ENCODE peak calls at places on chromosomes 7 and 10, in seven cellular contexts. One of them, this sample, is unnamed.

GRCh38 chr7:108442039-108442568 is 14.1 kb downstream of the NRCAM start:
- DNase-seq in skeletal muscle cell: peak; percentile 36
- DNase-seq in ecto neural progenitor cell: no peak
- DNase-seq in NCI-H1092 treated with DMSO at 0.1 percent for 48 hours: peak; percentile 80
- DNase-seq in colonic mucosa: no peak
- DNase-seq in T-helper 17 cell: no peak
- DNase-seq in Calu3: no peak
- DNase-seq in this sample: no peak

GRCh38 chr10:76301950-76302349 is 870.5 kb downstream of the LRMDA start:
- DNase-seq in skeletal muscle cell: no peak
- DNase-seq in ecto neural progenitor cell: no peak
- DNase-seq in NCI-H1092 treated with DMSO at 0.1 percent for 48 hours: peak; percentile 33
- DNase-seq in colonic mucosa: no peak
- DNase-seq in T-helper 17 cell: no peak
- DNase-seq in Calu3: no peak
- DNase-seq in this sample: no peak

GRCh38 chr7:79770970-79771369 is 317.5 kb upstream of the MAGI2 start:
- DNase-seq in skeletal muscle cell: no peak
- DNase-seq in ecto neural progenitor cell: no peak
- DNase-seq in NCI-H1092 treated with DMSO at 0.1 percent for 48 hours: no peak
- DNase-seq in colonic mucosa: no peak
- DNase-seq in T-helper 17 cell: no peak
- DNase-seq in Calu3: no peak
- DNase-seq in this sample: no peak

GRCh38 chr10:47030191-47030698 is 119.0 kb downstream of the PTPN20 start:
- DNase-seq in skeletal muscle cell: no peak
- DNase-seq in ecto neural progenitor cell: no peak
- DNase-seq in NCI-H1092 treated with DMSO at 0.1 percent for 48 hours: no peak
- DNase-seq in colonic mucosa: no peak
- DNase-seq in T-helper 17 cell: no peak
- DNase-seq in Calu3: no peak
- DNase-seq in this sample: peak; percentile 52

GRCh38 chr7:7157177-7157886 is 25.0 kb upstream of the C1GALT1 start:
- DNase-seq in skeletal muscle cell: peak; percentile 76
- DNase-seq in ecto neural progenitor cell: no peak
- DNase-seq in NCI-H1092 treated with DMSO at 0.1 percent for 48 hours: no peak
- DNase-seq in colonic mucosa: no peak
- DNase-seq in T-helper 17 cell: peak; percentile 29
- DNase-seq in Calu3: peak; percentile 15
- DNase-seq in this sample: no peak

GRCh38 chr7:18702071-18702829 is 206.7 kb downstream of the HDAC9 start:
- DNase-seq in skeletal muscle cell: no peak
- DNase-seq in ecto neural progenitor cell: no peak
- DNase-seq in NCI-H1092 treated with DMSO at 0.1 percent for 48 hours: no peak
- DNase-seq in colonic mucosa: no peak
- DNase-seq in T-helper 17 cell: no peak
- DNase-seq in Calu3: no peak
- DNase-seq in this sample: no peak

GRCh38 chr10:116104210-116104932 is 168.6 kb downstream of the GFRA1 start:
- DNase-seq in skeletal muscle cell: no peak
- DNase-seq in ecto neural progenitor cell: no peak
- DNase-seq in NCI-H1092 treated with DMSO at 0.1 percent for 48 hours: no peak
- DNase-seq in colonic mucosa: no peak
- DNase-seq in T-helper 17 cell: no peak
- DNase-seq in Calu3: no peak
- DNase-seq in this sample: no peak

GRCh38 chr10:121608669-121609190 is 10.5 kb upstream of the FGFR2 start:
- DNase-seq in skeletal muscle cell: no peak
- DNase-seq in ecto neural progenitor cell: peak; percentile 79
- DNase-seq in NCI-H1092 treated with DMSO at 0.1 percent for 48 hours: peak; percentile 54
- DNase-seq in colonic mucosa: peak; percentile 77
- DNase-seq in T-helper 17 cell: no peak
- DNase-seq in Calu3: peak; percentile 76
- DNase-seq in this sample: no peak

GRCh38 chr10:43234471-43235041 is 32.3 kb downstream of the RASGEF1A start:
- DNase-seq in skeletal muscle cell: no peak
- DNase-seq in ecto neural progenitor cell: peak; percentile 29
- DNase-seq in NCI-H1092 treated with DMSO at 0.1 percent for 48 hours: no peak
- DNase-seq in colonic mucosa: no peak
- DNase-seq in T-helper 17 cell: no peak
- DNase-seq in Calu3: no peak
- DNase-seq in this sample: no peak

GRCh38 chr10:24894728-24895127 is 57.7 kb downstream of the PRTFDC1 start:
- DNase-seq in skeletal muscle cell: no peak
- DNase-seq in ecto neural progenitor cell: no peak
- DNase-seq in NCI-H1092 treated with DMSO at 0.1 percent for 48 hours: no peak
- DNase-seq in colonic mucosa: no peak
- DNase-seq in T-helper 17 cell: peak; percentile 13
- DNase-seq in Calu3: no peak
- DNase-seq in this sample: no peak

GRCh38 chr7:74012842-74013249 is 15.1 kb upstream of the ELN start:
- DNase-seq in skeletal muscle cell: no peak
- DNase-seq in ecto neural progenitor cell: peak; percentile 43
- DNase-seq in NCI-H1092 treated with DMSO at 0.1 percent for 48 hours: no peak
- DNase-seq in colonic mucosa: no peak
- DNase-seq in T-helper 17 cell: no peak
- DNase-seq in Calu3: no peak
- DNase-seq in this sample: no peak

GRCh38 chr10:52318822-52319464 is 4.9 kb downstream of the DKK1 start:
- DNase-seq in skeletal muscle cell: peak; percentile 90
- DNase-seq in ecto neural progenitor cell: no peak
- DNase-seq in NCI-H1092 treated with DMSO at 0.1 percent for 48 hours: no peak
- DNase-seq in colonic mucosa: no peak
- DNase-seq in T-helper 17 cell: no peak
- DNase-seq in Calu3: no peak
- DNase-seq in this sample: no peak

GRCh38 chr7:14233898-14234174 is 244.4 kb upstream of the ETV1 start:
- DNase-seq in skeletal muscle cell: no peak
- DNase-seq in ecto neural progenitor cell: no peak
- DNase-seq in NCI-H1092 treated with DMSO at 0.1 percent for 48 hours: no peak
- DNase-seq in colonic mucosa: no peak
- DNase-seq in T-helper 17 cell: no peak
- DNase-seq in Calu3: no peak
- DNase-seq in this sample: no peak

GRCh38 chr10:15461353-15462108 is 90.4 kb upstream of the FAM171A1 start:
- DNase-seq in skeletal muscle cell: no peak
- DNase-seq in ecto neural progenitor cell: no peak
- DNase-seq in NCI-H1092 treated with DMSO at 0.1 percent for 48 hours: no peak
- DNase-seq in colonic mucosa: peak; percentile 32
- DNase-seq in T-helper 17 cell: no peak
- DNase-seq in Calu3: peak; percentile 27
- DNase-seq in this sample: no peak

This sample was measured in vagina.